ENCODE peak calls at places on chromosomes 6 and 20, in six cellular contexts. S is ascending aorta, A is neuronal stem cell, L is kidney, U is GM23248, P is hepatocyte. C is an unnamed sample. For H3K4me1, the result is how much of the 10 kb centered on the place peaks cover.

GRCh38 chr6:127015858-127016257 is 102.6 kb upstream of the RSPO3 start:
- DNase-seq in P (no peak), S (no peak), L (no peak), A (no peak), U (no peak), C (no peak)

GRCh38 chr6:31559958-31560696 is 12.0 kb upstream of the LTA start:
- DNase-seq in L (peak), S (peak), A (no peak), U (peak), P (peak), C (no peak)

GRCh38 chr20:50969912-50970311 is 11.3 kb downstream of the MOCS3 start:
- DNase-seq in S (no peak), L (no peak), P (no peak), U (no peak), A (no peak), C (no peak)

GRCh38 chr6:3139090-3139903 is 18.0 kb downstream of the TUBB2A start:
- DNase-seq in L (no peak), S (peak), U (peak), P (peak), A (no peak), C (peak)

GRCh38 chr20:44218441-44218840 is 7.9 kb upstream of the OSER1 start:
- DNase-seq in L (no peak), P (no peak), U (no peak), S (no peak), A (no peak), C (no peak)

GRCh38 chr20:52152416-52152815 is 39.2 kb downstream of the ZFP64 start:
- DNase-seq in L (no peak), S (no peak), U (no peak), P (no peak), A (no peak), C (no peak)

GRCh38 chr6:26104457-26105108 is 17.4 kb downstream of the HFE start:
- DNase-seq in S (no peak), U (no peak), L (no peak), P (peak), A (no peak), C (no peak)

GRCh38 chr20:3400260-3401155 is 7.0 kb downstream of the DNAAF9 start:
- DNase-seq in U (no peak), A (no peak), L (no peak), P (no peak), S (no peak), C (no peak)

GRCh38 chr6:7720346-7720745 is 5.6 kb upstream of the BMP6 start:
- DNase-seq in L (no peak), P (no peak), A (no peak), S (no peak), U (no peak), C (no peak)

GRCh38 chr6:24858154-24858801 is 59.6 kb upstream of the ARMH2 start:
- DNase-seq in U (peak), A (no peak), L (no peak), P (no peak), S (no peak), C (no peak)

GRCh38 chr20:63152322-63153253 is 63.3 kb downstream of the YTHDF1 start:
- DNase-seq in U (no peak), L (peak), A (no peak), P (no peak), S (no peak), C (no peak)

GRCh38 chr6:28553986-28554881 is 28.6 kb downstream of the GPX5 start:
- DNase-seq in A (no peak), P (peak), U (no peak), L (no peak), S (no peak), C (peak)

GRCh38 chr20:4217349-4217761 is 202.0 kb upstream of the RNF24 start:
- DNase-seq in L (no peak), A (no peak), U (no peak), S (no peak), P (peak), C (no peak)

GRCh38 chr6:158912591-158912990 is 87.4 kb downstream of the RSPH3 start:
- DNase-seq in S (no peak), L (no peak), U (no peak), A (no peak), P (no peak), C (no peak)

GRCh38 chr6:12504325-12504966 is 212.1 kb upstream of the PHACTR1 start:
- DNase-seq in L (no peak), U (peak), P (peak), A (no peak), S (no peak), C (peak)

GRCh38 chr6:50819906-50820589 is 1.4 kb downstream of the TFAP2B start:
- DNase-seq in U (peak), P (no peak), S (no peak), A (no peak), L (peak), C (peak)

GRCh38 chr20:62500237-62500864 is 24.6 kb upstream of the GATA5 start:
- DNase-seq in P (peak), L (peak), U (peak), S (peak), A (no peak), C (peak)

GRCh38 chr6:72937160-72937559 is 288.1 kb downstream of the KHDC1L start:
- DNase-seq in P (no peak), S (no peak), A (no peak), U (no peak), L (no peak), C (no peak)

GRCh38 chr20:48795058-48795457 is 32.7 kb downstream of the PREX1 start:
- DNase-seq in L (no peak), P (no peak), A (no peak), U (no peak), S (no peak), C (no peak)
- H3K4me1 ChIP-seq in L (under half), P (under half), A (half or more), U (under half), S (under half), C (half or more)

DNA sequence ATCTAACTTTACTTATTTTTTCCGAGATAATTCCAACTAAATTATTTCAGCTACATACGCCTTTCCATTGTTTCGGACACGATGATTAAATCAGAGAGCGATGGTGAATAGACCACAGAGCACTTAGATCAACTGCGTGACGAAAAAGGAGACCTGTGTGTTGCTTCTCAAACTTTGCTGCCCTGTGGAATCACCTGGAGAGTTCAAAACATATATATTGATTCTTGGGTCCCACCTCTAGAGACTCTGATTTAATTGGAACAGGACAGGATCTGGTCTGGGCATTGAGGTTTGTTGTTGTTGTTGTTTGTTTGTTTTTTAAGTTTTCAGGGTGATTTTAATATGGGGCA is 401 bp upstream of the TNFRSF21 start:
- DNase-seq in P (no peak), U (no peak), S (no peak), L (no peak), A (no peak), C (no peak)
- H3K4me3 ChIP-seq in P (no peak), U (peak), S (peak), L (peak), A (no peak), C (peak)

GRCh38 chr20:49214546-49214945 is 4.7 kb upstream of the DDX27 start:
- DNase-seq in S (no peak), P (no peak), L (no peak), U (peak), A (no peak), C (no peak)
- H3K27ac ChIP-seq in S (no peak), P (no peak), L (no peak), U (no peak), A (no peak), C (no peak)

DNA sequence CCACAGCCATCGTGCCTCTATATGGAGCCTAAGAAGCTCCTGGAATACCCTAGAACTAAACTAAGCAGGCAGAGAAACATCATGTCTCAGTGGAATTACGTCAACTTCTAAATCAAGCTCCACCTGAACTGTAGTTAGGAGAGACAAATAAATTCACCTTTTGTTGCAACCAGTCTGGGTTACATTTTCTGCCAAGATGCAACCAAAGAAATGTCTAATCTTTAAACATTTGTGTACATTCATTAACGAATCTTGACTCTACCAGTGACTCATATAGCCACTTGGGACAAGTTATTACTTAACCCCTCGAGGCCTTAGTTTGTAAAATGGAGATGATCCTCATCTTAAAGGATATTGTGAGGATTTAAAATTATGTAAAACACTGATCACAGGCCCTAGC is 8.9 kb downstream of the PTPRK start:
- DNase-seq in S (no peak), U (peak), L (no peak), A (no peak), P (peak), C (no peak)
- H3K4me1 ChIP-seq in S (under half), U (half or more), L (under half), A (under half), P (under half), C (under half)

GRCh38 chr20:1467355-1468116 is 887 bp upstream of the NSFL1C start:
- DNase-seq in U (no peak), P (peak), S (peak), A (no peak), L (no peak), C (no peak)
- H3K4me3 ChIP-seq in U (no peak), P (no peak), S (peak), A (no peak), L (peak), C (no peak)

DNA sequence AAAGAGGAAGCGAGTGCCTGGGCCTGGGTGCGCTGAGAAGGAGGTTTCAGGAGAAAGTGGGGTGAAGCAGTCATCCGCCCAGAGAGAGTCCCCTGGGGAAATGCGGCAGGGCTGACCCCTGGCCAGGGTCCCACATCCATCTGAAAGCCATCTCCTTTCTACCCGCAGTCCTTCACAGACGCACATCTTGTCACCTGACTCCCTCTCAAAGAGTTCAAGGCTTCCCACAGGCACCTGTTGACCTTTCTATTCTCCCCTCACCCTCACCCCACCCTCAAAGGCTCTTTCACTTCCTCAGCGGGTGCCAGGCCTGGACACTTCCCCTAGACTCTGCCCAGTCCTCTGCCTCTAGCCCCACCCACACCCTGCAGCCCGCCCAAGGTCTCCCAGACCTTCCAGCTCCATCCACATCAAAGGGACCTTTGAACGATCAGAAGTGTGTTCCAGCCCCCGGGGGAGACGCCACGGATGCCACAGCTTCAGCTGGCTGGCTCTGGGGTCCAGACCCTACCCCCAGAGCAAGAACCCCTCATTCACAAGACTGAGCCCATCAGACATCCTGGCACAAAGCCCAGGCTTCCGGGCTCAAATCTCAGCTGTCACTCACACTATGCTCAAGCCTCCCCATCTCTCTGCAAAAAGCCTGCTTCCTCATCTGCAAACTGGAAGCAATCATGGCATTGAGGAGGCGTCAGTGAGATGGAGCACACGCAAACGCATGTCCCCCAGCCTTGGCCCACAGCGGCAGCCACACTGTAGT is 2.1 kb downstream of the CTSZ start:
- DNase-seq in L (peak), S (peak), U (no peak), P (no peak), A (no peak), C (peak)
- H3K27ac ChIP-seq in L (peak), S (peak), U (no peak), P (no peak), A (no peak), C (no peak)

DNA sequence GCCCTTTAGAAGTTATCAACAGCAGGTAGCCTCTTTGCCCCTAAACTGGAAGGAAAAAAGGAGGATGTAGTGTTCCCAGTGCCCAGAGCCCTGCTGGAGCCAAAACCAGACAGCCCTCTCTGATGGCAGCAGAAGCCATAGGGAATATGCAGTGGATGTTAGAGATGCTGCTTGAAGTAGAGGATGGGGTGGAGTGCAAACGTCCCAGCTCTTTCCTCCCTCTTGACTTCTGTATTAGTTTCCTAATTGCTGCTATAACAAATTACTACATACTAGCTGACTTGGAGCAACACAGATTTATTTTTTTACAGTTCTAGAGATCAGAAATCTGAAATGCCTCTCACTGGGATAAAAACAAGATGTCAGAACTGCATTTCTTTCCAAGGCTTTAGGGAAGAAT is 12.5 kb upstream of the CD2AP start:
- DNase-seq in U (no peak), L (no peak), A (no peak), S (no peak), P (no peak), C (no peak)
- H3K4me1 ChIP-seq in U (under half), L (under half), A (under half), S (under half), P (under half), C (under half)

GRCh38 chr6:163289445-163289844 is 125.1 kb upstream of the QKI start:
- DNase-seq in U (no peak), P (no peak), S (no peak), L (no peak), A (no peak), C (no peak)
- H3K4me3 ChIP-seq in U (no peak), P (no peak), S (no peak), L (no peak), A (no peak), C (no peak)

C was measured in SJCRH30.